ENCODE peak calls at places on chromosomes 3 and 15, in four cellular contexts. Y is activated CD8-positive, alpha-beta T cell treated with anti-CD3 and anti-CD28 coated beads for 36 hours; Z is neural crest cell; E is heart left ventricle. V is an unnamed sample.

GRCh38 chr3:112519424-112520001 is 20.2 kb upstream of the BTLA start:
- DNase-seq in Z (no peak), E (peak; percentile 29), Y (peak; percentile 47), V (peak; percentile 58)

GRCh38 chr3:168154101-168154500 is 58.4 kb upstream of the GOLIM4 start:
- DNase-seq in Y (no peak), E (no peak), Z (no peak), V (no peak)

GRCh38 chr3:53350652-53351051 is 3.3 kb upstream of the DCP1A start:
- DNase-seq in E (no peak), Z (no peak), Y (peak; percentile 33), V (peak; percentile 25)

GRCh38 chr15:36797128-36797527 is 217.7 kb downstream of the CDIN1 start:
- DNase-seq in Y (no peak), Z (no peak), E (no peak), V (no peak)

GRCh38 chr3:191240432-191240831 is 41.4 kb downstream of the OSTN start:
- DNase-seq in E (no peak), Z (no peak), Y (no peak), V (no peak)

GRCh38 chr3:4656646-4657318 is 163.6 kb downstream of the ITPR1 start:
- DNase-seq in Z (no peak), Y (no peak), E (no peak), V (no peak)

GRCh38 chr3:162166543-162166942 is 669.9 kb downstream of the OTOL1 start:
- DNase-seq in Z (no peak), E (no peak), Y (no peak), V (no peak)

GRCh38 chr15:69578792-69579587 is 126.4 kb downstream of the RPLP1 start:
- DNase-seq in Z (no peak), E (no peak), Y (no peak), V (no peak)

GRCh38 chr3:15812183-15812582 is 14.4 kb upstream of the ANKRD28 start:
- DNase-seq in E (no peak), Z (no peak), Y (no peak), V (peak; percentile 10)

GRCh38 chr3:186331043-186331442 is 31.0 kb downstream of the DGKG start:
- DNase-seq in Z (no peak), Y (peak; percentile 11), E (no peak), V (peak; percentile 61)

GRCh38 chr3:128591728-128592426 is 58.7 kb downstream of the RPN1 start:
- DNase-seq in Y (peak; percentile 38), Z (no peak), E (no peak), V (no peak)

GRCh38 chr3:55723653-55724406 is 236.7 kb upstream of the WNT5A start:
- DNase-seq in E (no peak), Y (no peak), Z (peak; percentile 35), V (no peak)

GRCh38 chr3:66997560-66998074 is 490 bp upstream of the KBTBD8 start:
- DNase-seq in Z (no peak), E (no peak), Y (peak; percentile 34), V (no peak)

GRCh38 chr3:66625464-66626216 is 124.8 kb upstream of the LRIG1 start:
- DNase-seq in Z (no peak), Y (no peak), E (no peak), V (no peak)

GRCh38 chr15:57502116-57502515 is 89.6 kb upstream of the MYZAP start:
- DNase-seq in E (no peak), Z (no peak), Y (no peak), V (no peak)

GRCh38 chr15:41666353-41666920 is 6.2 kb downstream of the MGA start:
- DNase-seq in E (no peak), Z (no peak), Y (no peak), V (no peak)

GRCh38 chr3:31733234-31733667 is 200.5 kb downstream of the STT3B start:
- DNase-seq in E (no peak), Z (no peak), Y (no peak), V (no peak)

GRCh38 chr15:89184367-89184766 is 37.0 kb downstream of the RLBP1 start:
- DNase-seq in E (no peak), Z (no peak), Y (no peak), V (no peak)

GRCh38 chr15:90598053-90598577 is 68.4 kb downstream of the CRTC3 start:
- DNase-seq in Y (peak; percentile 38), E (peak; percentile 56), Z (no peak), V (peak; percentile 71)

GRCh38 chr15:87144775-87145174 is 1065.1 kb downstream of the AGBL1 start:
- DNase-seq in E (no peak), Y (no peak), Z (no peak), V (no peak)

GRCh38 chr3:107430214-107431047 is 53.2 kb downstream of the CCDC54 start:
- DNase-seq in Z (no peak), E (no peak), Y (peak; percentile 16), V (peak; percentile 21)

GRCh38 chr15:44087578-44088190 is 107.4 kb downstream of the FRMD5 start:
- DNase-seq in Z (no peak), Y (no peak), E (no peak), V (no peak)

GRCh38 chr3:99627062-99627826 is 11.2 kb upstream of the COL8A1 start:
- DNase-seq in Z (no peak), E (no peak), Y (peak; percentile 5), V (no peak)

GRCh38 chr3:65371053-65371452 is 667.7 kb downstream of the MAGI1 start:
- DNase-seq in Y (no peak), Z (no peak), E (no peak), V (no peak)

GRCh38 chr3:121707531-121708273 is 41.8 kb downstream of the GOLGB1 start:
- DNase-seq in Z (no peak), Y (no peak), E (no peak), V (no peak)

GRCh38 chr3:188339410-188340295 is 185.7 kb downstream of the LPP start:
- DNase-seq in Y (peak; percentile 74), Z (no peak), E (no peak), V (no peak)

GRCh38 chr15:100114100-100114499 is 227.7 kb downstream of the ADAMTS17 start:
- DNase-seq in Z (peak; percentile 27), Y (peak; percentile 17), E (peak; percentile 85), V (no peak)

GRCh38 chr3:136698361-136698760 is 53.8 kb downstream of the STAG1 start:
- DNase-seq in Y (no peak), Z (no peak), E (no peak), V (no peak)

GRCh38 chr3:136694321-136694720 is 57.9 kb downstream of the STAG1 start:
- DNase-seq in E (no peak), Y (no peak), Z (no peak), V (no peak)

GRCh38 chr3:136703429-136703828 is 48.7 kb downstream of the STAG1 start:
- DNase-seq in Z (no peak), Y (no peak), E (no peak), V (no peak)

GRCh38 chr3:136699271-136699828 is 52.8 kb downstream of the STAG1 start:
- DNase-seq in E (no peak), Y (no peak), Z (no peak), V (no peak)
- TF ChIP-seq CTCF in E (no peak), Y (no peak), Z (no peak), V (no peak)

DNA sequence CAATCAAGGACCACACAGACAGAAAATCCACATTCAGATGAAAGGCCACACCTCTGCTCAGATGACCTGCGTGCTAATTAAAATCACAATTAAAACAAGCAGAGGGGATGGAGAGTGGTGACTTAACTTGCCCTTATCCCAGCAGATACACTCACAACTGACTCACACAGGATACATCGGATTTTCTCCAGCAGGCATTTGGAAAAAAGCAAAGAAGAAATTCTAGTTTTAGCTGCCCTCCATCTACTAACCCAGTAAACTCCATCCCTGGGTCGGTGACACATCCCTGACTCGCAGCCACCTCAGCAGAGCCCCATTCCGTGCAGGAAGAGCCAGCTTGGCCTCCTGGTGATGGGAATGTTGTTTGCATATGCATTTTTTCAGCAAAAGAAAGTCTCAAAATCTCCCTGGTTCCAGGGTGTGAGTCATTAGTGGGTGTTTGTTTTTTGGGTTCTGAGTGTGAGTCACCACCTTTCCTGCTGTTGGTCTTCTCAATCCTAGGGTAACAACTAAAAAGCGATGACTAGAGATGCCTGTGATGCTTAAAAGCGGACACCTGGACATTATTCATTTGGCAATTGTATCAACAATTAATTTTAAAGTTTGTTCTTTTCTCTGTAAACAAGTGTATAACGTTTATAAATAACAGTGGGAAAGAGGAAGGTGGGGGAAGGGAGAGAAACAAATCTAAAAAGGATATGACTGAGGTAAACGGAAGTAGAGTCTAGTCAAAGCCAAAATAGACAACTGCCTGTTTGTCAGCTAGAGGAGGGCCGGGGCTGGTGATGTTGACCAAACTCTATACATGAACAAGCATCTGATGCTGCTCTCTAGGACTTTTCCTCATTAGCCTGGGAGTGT is 49.8 kb upstream of the SLC4A7 start:
- DNase-seq in Z (no peak), E (peak; percentile 18), Y (peak; percentile 51), V (peak; percentile 28)
- TF ChIP-seq CTCF in Z (peak; percentile 29), E (peak; percentile 18), Y (no peak), V (no peak)

DNA sequence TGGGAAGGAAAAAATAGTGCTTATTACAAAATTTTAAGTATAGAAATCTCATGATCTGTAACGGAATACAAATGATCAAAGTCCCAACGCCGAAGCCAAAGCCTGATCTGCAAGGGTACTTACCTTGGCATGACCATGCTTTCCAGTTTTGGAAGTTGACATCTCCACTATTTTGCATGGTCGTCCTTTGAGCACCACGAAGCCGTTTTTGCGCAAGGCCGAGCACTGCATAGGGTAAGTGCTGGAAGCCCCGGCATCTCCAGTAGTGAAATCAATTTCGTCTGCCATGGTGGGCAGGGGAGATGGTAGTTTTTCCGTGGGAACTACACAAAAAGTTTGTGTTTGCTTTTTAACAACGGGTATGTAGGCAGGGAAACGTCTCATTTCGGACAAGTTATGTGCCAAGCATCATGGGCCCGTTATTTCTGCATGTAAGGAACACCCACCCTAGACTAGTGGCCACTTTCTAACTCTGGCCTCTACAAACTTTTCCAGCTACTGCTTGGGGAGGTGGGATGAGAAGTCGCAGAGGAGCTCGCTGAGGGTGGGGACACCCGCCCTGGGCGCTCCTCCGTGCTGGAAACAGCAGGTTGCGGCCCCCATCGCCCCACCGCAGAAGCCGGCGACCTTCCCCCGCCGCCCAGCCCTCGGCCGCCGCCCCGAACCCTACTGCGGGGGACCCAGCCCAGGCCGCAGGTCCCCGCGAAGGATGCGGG is 760 bp downstream of the EIF5A2 start:
- DNase-seq in Y (peak; percentile 6), Z (peak; percentile 4), E (no peak), V (peak; percentile 34)
- TF ChIP-seq CTCF in Y (no peak), Z (no peak), E (no peak), V (no peak)

DNA sequence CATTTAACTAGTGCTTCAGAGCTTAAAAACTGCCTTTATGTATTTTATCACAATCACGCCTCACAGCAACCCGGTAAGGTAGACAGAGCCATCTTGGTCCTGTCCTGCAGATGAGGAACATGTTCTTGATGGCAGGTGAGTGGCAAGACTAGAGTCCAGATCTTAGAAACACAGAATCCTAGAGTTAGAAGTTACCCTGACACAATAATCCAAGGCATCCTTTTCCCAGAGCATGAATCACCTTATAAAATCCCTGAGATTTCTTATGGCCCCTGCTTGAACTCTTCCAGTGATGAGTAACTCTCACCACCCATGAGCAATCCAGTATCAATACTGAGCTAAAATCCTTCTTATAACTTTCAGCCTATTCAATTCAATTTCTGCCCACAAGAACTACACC is 16.9 kb downstream of the POPDC2 start:
- DNase-seq in Y (no peak), Z (no peak), E (no peak), V (no peak)
- TF ChIP-seq CTCF in Y (no peak), Z (no peak), E (no peak), V (no peak)

GRCh38 chr15:38012894-38013293 is 78.5 kb downstream of the TMCO5A start:
- DNase-seq in Y (no peak), E (no peak), Z (no peak), V (no peak)
- TF ChIP-seq CTCF in Y (no peak), E (no peak), Z (no peak), V (no peak)

V was measured in GM20000.